ENCODE peak calls at places on chromosome 16, in seven cellular contexts. X, L, E, G, O, K and F are unnamed samples.

GRCh38 chr16:59697746-59698145 is 963.6 kb upstream of the GOT2 start:
- DNase-seq in K (no peak), O (no peak), E (no peak), L (no peak), X (no peak), G (no peak), F (no peak)

GRCh38 chr16:75957870-75958269 is 231.6 kb upstream of the CPHXL start:
- DNase-seq in G (no peak), L (no peak), E (no peak), X (peak), K (no peak), O (no peak), F (no peak)

GRCh38 chr16:77938913-77939312 is 83.4 kb upstream of the CLEC3A start:
- DNase-seq in E (no peak), X (no peak), O (no peak), K (no peak), G (no peak), L (no peak), F (no peak)

GRCh38 chr16:86519649-86520316 is 9.5 kb downstream of the FOXF1 start:
- DNase-seq in O (peak), E (peak), L (peak), X (no peak), K (peak), G (peak), F (peak)

GRCh38 chr16:1152123-1152638 is 725 bp upstream of the CACNA1H start:
- DNase-seq in L (peak), G (no peak), X (no peak), K (no peak), E (no peak), O (no peak), F (peak)

GRCh38 chr16:18803569-18804462 is 2.5 kb upstream of the ARL6IP1 start:
- DNase-seq in O (no peak), K (no peak), X (no peak), E (no peak), L (no peak), G (peak), F (no peak)

GRCh38 chr16:57941016-57941656 is 29.8 kb downstream of the CNGB1 start:
- DNase-seq in E (no peak), G (no peak), L (no peak), K (no peak), X (peak), O (peak), F (no peak)

GRCh38 chr16:73048292-73049050 is 543 bp upstream of the ZFHX3 start:
- DNase-seq in G (no peak), O (peak), L (no peak), E (no peak), K (peak), X (no peak), F (no peak)

GRCh38 chr16:58940609-58941008 is 206.5 kb upstream of the GOT2 start:
- DNase-seq in K (no peak), G (no peak), X (no peak), L (no peak), E (no peak), O (no peak), F (no peak)

GRCh38 chr16:30054451-30054850 is 11.1 kb upstream of the ALDOA start:
- DNase-seq in E (no peak), O (peak), K (no peak), G (no peak), L (no peak), X (no peak), F (no peak)

GRCh38 chr16:17106243-17106791 is 364.4 kb downstream of the XYLT1 start:
- DNase-seq in X (no peak), L (no peak), O (no peak), G (no peak), E (no peak), K (no peak), F (peak)

GRCh38 chr16:86079185-86079885 is 180.4 kb downstream of the IRF8 start:
- DNase-seq in O (no peak), E (no peak), L (no peak), X (no peak), G (no peak), K (peak), F (peak)

GRCh38 chr16:16124974-16125373 is 98.3 kb downstream of the ABCC6 start:
- DNase-seq in O (no peak), E (no peak), G (no peak), L (no peak), K (no peak), X (no peak), F (no peak)

GRCh38 chr16:967077-967541 is 3.7 kb downstream of the LMF1 start:
- DNase-seq in X (no peak), O (peak), K (no peak), G (no peak), L (no peak), E (no peak), F (no peak)

GRCh38 chr16:85984947-85985451 is 86.0 kb downstream of the IRF8 start:
- DNase-seq in L (peak), E (no peak), K (peak), O (peak), X (no peak), G (peak), F (peak)

GRCh38 chr16:27455700-27456099 is 53.7 kb downstream of the IL21R start:
- DNase-seq in E (no peak), G (no peak), K (no peak), O (peak), L (no peak), X (peak), F (no peak)

GRCh38 chr16:86882586-86883280 is 304.4 kb downstream of the FOXL1 start:
- DNase-seq in O (peak), L (no peak), K (no peak), E (peak), G (no peak), X (peak), F (no peak)

GRCh38 chr16:5905935-5906334 is 808.3 kb upstream of the EEF2KMT start:
- DNase-seq in K (no peak), L (no peak), X (peak), O (peak), G (peak), E (peak), F (no peak)

GRCh38 chr16:85130707-85131028 is 18.4 kb upstream of the CIBAR2 start:
- DNase-seq in K (no peak), E (no peak), L (no peak), G (no peak), O (no peak), X (no peak), F (no peak)

GRCh38 chr16:35452471-35452870 is 1993.1 kb downstream of the TP53TG3F start:
- DNase-seq in K (no peak), O (no peak), X (no peak), E (no peak), L (no peak), G (no peak), F (no peak)

GRCh38 chr16:85678016-85678415 is 10.7 kb downstream of the GINS2 start:
- DNase-seq in G (no peak), L (no peak), X (no peak), K (no peak), O (peak), E (no peak), F (no peak)

GRCh38 chr16:77271532-77272426 is 72.6 kb downstream of the SYCE1L start:
- DNase-seq in K (no peak), O (no peak), E (no peak), L (no peak), G (no peak), X (no peak), F (no peak)

GRCh38 chr16:62408760-62409159 is 372.5 kb upstream of the CDH8 start:
- DNase-seq in E (no peak), G (no peak), X (no peak), K (no peak), O (no peak), L (no peak), F (peak)

GRCh38 chr16:4837733-4838501 is 9.2 kb downstream of the GLYR1 start:
- DNase-seq in K (no peak), L (no peak), X (no peak), O (no peak), E (no peak), G (no peak), F (no peak)

GRCh38 chr16:81601008-81601428 is 156.4 kb downstream of the CMIP start:
- DNase-seq in E (no peak), O (peak), L (no peak), G (no peak), X (peak), K (no peak), F (no peak)

GRCh38 chr16:82382521-82382920 is 212.5 kb upstream of the MPHOSPH6 start:
- DNase-seq in K (no peak), G (no peak), X (no peak), L (no peak), O (no peak), E (no peak), F (no peak)

GRCh38 chr16:2436110-2436509 is 6.9 kb downstream of the CCNF start:
- DNase-seq in L (no peak), O (no peak), X (no peak), E (no peak), G (no peak), K (no peak), F (no peak)

GRCh38 chr16:85521737-85522042 is 91.4 kb upstream of the GSE1 start:
- DNase-seq in K (no peak), O (no peak), L (no peak), G (no peak), X (no peak), E (no peak), F (no peak)

GRCh38 chr16:23670137-23670776 is 8.4 kb upstream of the PLK1 start:
- DNase-seq in E (peak), K (no peak), L (peak), X (peak), G (peak), O (peak), F (no peak)

GRCh38 chr16:369866-370436 is 387 bp downstream of the MRPL28 start:
- DNase-seq in K (peak), X (peak), E (no peak), L (no peak), O (peak), G (no peak), F (peak)

GRCh38 chr16:17275076-17275732 is 195.6 kb downstream of the XYLT1 start:
- DNase-seq in X (peak), E (peak), L (no peak), K (peak), G (no peak), O (no peak), F (no peak)

GRCh38 chr16:83890359-83890758 is 8.6 kb upstream of the MLYCD start:
- DNase-seq in K (no peak), G (no peak), E (no peak), X (no peak), L (no peak), O (no peak), F (no peak)

GRCh38 chr16:70474320-70475053 is 20.1 kb downstream of the FCSK start:
- DNase-seq in G (no peak), O (peak), X (no peak), K (no peak), L (no peak), E (no peak), F (peak)

GRCh38 chr16:88532434-88533241 is 37.6 kb upstream of the ZC3H18 start:
- DNase-seq in E (no peak), X (no peak), K (no peak), G (peak), O (peak), L (no peak), F (no peak)

GRCh38 chr16:85259115-85259830 is 147.0 kb upstream of the CIBAR2 start:
- DNase-seq in G (no peak), K (no peak), O (no peak), L (no peak), E (no peak), X (no peak), F (no peak)

GRCh38 chr16:64391009-64391663 is 730.7 kb downstream of the CDH11 start:
- DNase-seq in L (no peak), G (no peak), O (no peak), E (no peak), X (no peak), K (no peak), F (no peak)

GRCh38 chr16:11105038-11105903 is 150.7 kb downstream of the SOCS1 start:
- DNase-seq in K (peak), E (no peak), G (peak), O (peak), L (peak), X (peak), F (no peak)
- TF ChIP-seq CTCF in K (no peak), E (no peak), G (no peak), O (no peak), L (no peak), X (no peak), F (no peak)

DNA sequence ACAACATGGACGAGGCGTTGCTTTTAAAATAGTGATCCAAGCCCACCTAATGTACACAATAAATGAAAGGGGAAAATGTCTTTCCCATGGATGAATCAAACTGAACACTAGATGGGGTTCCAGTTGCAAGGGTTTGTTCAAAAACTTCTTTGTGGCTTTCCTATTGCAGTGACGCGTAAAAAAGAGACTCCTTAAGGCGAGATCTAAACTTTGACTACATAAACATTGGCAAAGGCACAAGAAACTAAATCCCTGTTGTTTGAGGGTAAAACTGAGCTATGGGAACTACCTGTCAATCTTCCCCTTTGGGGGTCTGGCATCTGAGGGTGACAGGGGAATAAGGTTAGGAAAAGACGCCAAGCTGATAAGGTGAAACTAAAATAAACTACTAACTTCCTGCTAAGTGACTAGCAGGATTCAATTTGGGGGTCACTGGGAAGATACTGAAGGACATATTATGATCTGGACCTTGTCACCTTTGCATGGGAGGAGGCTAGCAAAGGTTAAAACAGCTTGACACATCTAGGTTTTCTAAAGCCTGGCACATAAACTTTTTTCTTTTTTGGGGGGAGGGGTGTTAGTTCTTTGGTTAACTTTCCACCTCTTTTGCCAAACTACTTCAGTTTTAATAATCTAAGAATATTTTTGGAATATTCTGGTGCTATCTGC is 4.7 kb downstream of the SALL1 start:
- DNase-seq in G (peak), K (no peak), L (no peak), X (no peak), O (no peak), E (no peak), F (no peak)
- TF ChIP-seq CTCF in G (peak), K (no peak), L (no peak), X (peak), O (peak), E (peak), F (peak)

GRCh38 chr16:67431077-67431804 is at the start of gene HSD11B2:
- DNase-seq in L (peak), E (no peak), O (peak), K (no peak), G (peak), X (peak), F (peak)
- TF ChIP-seq CTCF in L (no peak), E (no peak), O (no peak), K (no peak), G (no peak), X (no peak), F (peak)

GRCh38 chr16:20637247-20637646 is 60.2 kb downstream of the ACSM1 start:
- DNase-seq in K (no peak), L (no peak), X (no peak), O (no peak), E (no peak), G (no peak), F (no peak)

GRCh38 chr16:20638711-20639335 is 58.7 kb downstream of the ACSM1 start:
- DNase-seq in X (no peak), K (no peak), G (no peak), E (no peak), L (no peak), O (no peak), F (no peak)
- TF ChIP-seq CTCF in X (no peak), K (no peak), G (no peak), E (no peak), L (no peak), O (no peak), F (no peak)

GRCh38 chr16:10122546-10122945 is 59.7 kb downstream of the GRIN2A start:
- DNase-seq in X (no peak), O (no peak), E (no peak), G (peak), L (no peak), K (no peak), F (peak)
- TF ChIP-seq CTCF in X (peak), O (peak), E (peak), G (peak), L (no peak), K (no peak), F (peak)

GRCh38 chr16:50521246-50521900 is 26.8 kb upstream of the NKD1 start:
- DNase-seq in K (no peak), X (no peak), G (no peak), O (no peak), E (no peak), L (no peak), F (peak)
- TF ChIP-seq CTCF in K (no peak), X (no peak), G (no peak), O (no peak), E (no peak), L (peak), F (no peak)

GRCh38 chr16:89921699-89922476 is 1.3 kb upstream of the TUBB3 start:
- DNase-seq in L (no peak), O (peak), X (peak), G (peak), E (peak), K (peak), F (peak)

GRCh38 chr16:89922477-89922883 is 662 bp upstream of the TUBB3 start:
- DNase-seq in G (peak), L (peak), K (peak), O (peak), E (peak), X (peak), F (peak)

GRCh38 chr16:89923640-89924297 is 627 bp downstream of the TUBB3 start:
- DNase-seq in O (peak), L (no peak), K (peak), E (no peak), G (peak), X (no peak), F (peak)

GRCh38 chr16:89924298-89924924 is 1.3 kb downstream of the TUBB3 start:
- DNase-seq in X (peak), K (peak), G (peak), O (peak), L (peak), E (no peak), F (peak)

DNA sequence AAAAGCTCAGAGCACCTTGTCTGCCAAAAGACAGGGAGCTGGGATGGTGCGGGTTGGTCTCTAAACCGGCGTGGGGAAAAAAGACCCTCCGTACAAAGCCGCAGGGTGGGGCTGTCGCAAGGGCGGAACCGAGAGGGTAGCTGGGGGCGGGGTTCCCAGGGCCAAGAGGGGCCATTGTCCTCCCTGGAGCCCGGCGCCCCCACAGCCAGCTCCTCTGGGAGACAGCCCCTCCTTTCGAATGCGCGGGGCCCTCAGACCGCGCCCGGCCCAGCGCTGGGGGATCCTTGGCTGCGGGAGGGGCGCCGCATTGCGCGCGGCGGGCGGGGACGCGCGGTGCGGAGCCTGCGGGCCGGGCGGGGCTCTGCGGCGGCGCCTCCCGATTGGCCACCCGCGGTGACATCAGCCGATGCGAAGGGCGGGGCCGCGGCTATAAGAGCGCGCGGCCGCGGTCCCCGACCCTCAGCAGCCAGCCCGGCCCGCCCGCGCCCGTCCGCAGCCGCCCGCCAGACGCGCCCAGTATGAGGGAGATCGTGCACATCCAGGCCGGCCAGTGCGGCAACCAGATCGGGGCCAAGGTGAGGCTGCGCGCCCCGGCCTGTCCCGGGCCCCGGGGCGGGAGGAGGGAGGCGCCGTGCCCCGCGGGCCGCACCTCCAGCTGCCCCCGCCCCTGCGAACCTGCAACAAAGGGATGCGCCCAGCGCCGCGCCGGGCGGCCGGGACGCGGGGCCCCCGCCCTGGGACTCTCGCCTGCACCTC is at the start of gene TUBB3:
- DNase-seq in X (peak), L (peak), O (peak), E (no peak), G (peak), K (peak), F (peak)
- TF ChIP-seq CTCF in X (no peak), L (no peak), O (no peak), E (no peak), G (no peak), K (no peak), F (peak)

DNA sequence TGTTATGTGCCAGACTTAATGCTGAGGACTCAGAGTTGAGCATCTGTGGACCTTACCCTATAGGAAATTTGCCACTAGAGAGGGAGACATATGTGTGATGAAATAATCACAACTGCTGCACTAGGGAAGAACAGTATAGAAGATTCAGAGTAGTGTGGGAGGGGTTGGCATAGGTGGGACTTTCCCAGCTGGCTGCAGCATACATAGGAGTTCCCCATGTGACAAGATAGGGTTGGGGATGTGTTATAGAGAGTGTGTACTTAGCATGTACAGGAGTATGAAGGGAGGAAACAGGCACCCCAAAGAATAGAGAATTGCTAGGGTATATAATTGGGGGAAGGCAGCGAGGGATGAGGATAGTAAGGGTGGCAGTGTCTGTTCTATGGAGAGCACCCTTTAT is 2.9 kb downstream of the NUP93 start:
- DNase-seq in L (peak), K (no peak), G (no peak), E (no peak), O (peak), X (peak), F (no peak)
- TF ChIP-seq CTCF in L (no peak), K (no peak), G (no peak), E (no peak), O (no peak), X (no peak), F (no peak)

DNA sequence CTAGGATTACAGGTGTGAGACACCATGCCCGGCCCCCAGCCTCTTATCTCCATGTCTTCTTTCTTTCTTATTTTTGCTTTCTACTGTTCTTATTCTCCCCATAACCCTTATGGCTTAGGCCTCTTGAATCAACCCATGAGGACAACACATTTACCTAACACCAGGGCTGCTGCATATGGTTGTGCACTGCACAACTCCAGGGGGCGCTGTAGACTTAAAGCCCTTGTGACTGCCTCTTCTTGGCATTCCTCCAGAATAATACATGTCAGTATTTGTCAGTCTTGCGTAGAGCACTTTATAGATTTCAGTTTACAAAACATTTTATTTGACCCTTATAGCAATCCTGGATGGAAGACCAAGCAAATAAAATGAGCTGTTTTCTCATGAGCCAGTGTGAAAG is 225.0 kb upstream of the SALL1 start:
- DNase-seq in E (no peak), G (no peak), L (no peak), X (no peak), K (no peak), O (no peak), F (peak)
- TF ChIP-seq CTCF in E (peak), G (peak), L (no peak), X (no peak), K (no peak), O (no peak), F (peak)